ENCODE peak calls at places on chromosome 2, in five cellular contexts. One of them, this sample, is unnamed.

GRCh38 chr2:189127756-189128155 is 51.8 kb downstream of the COL5A2 start:
- DNase-seq in trophoblast cell: no peak
- DNase-seq in HCT116: no peak
- DNase-seq in GM12891: no peak
- DNase-seq in stimulated activated CD8-positive, alpha-beta memory T cell treated with anti-CD3 and anti-CD28 coated beads, Interleukin-15, amount 100 ng/mL, for 48 hours: no peak
- DNase-seq in this sample: no peak

GRCh38 chr2:112926707-112927106 is 15.7 kb downstream of the IL37 start:
- DNase-seq in trophoblast cell: no peak
- DNase-seq in HCT116: no peak
- DNase-seq in GM12891: no peak
- DNase-seq in stimulated activated CD8-positive, alpha-beta memory T cell treated with anti-CD3 and anti-CD28 coated beads, Interleukin-15, amount 100 ng/mL, for 48 hours: no peak
- DNase-seq in this sample: no peak

GRCh38 chr2:237939251-237939650 is 27.6 kb upstream of the UBE2F start:
- DNase-seq in trophoblast cell: no peak
- DNase-seq in HCT116: no peak
- DNase-seq in GM12891: no peak
- DNase-seq in stimulated activated CD8-positive, alpha-beta memory T cell treated with anti-CD3 and anti-CD28 coated beads, Interleukin-15, amount 100 ng/mL, for 48 hours: no peak
- DNase-seq in this sample: no peak

GRCh38 chr2:29920130-29920577 is 1.2 kb downstream of the ALK start:
- DNase-seq in trophoblast cell: peak; percentile 66
- DNase-seq in HCT116: no peak
- DNase-seq in GM12891: peak; percentile 25
- DNase-seq in stimulated activated CD8-positive, alpha-beta memory T cell treated with anti-CD3 and anti-CD28 coated beads, Interleukin-15, amount 100 ng/mL, for 48 hours: peak; percentile 16
- DNase-seq in this sample: no peak

GRCh38 chr2:232147440-232148077 is 186.0 kb downstream of the DIS3L2 start:
- DNase-seq in trophoblast cell: no peak
- DNase-seq in HCT116: no peak
- DNase-seq in GM12891: no peak
- DNase-seq in stimulated activated CD8-positive, alpha-beta memory T cell treated with anti-CD3 and anti-CD28 coated beads, Interleukin-15, amount 100 ng/mL, for 48 hours: no peak
- DNase-seq in this sample: no peak

GRCh38 chr2:241645915-241646250 is 8.4 kb downstream of the ATG4B start:
- DNase-seq in trophoblast cell: no peak
- DNase-seq in HCT116: no peak
- DNase-seq in GM12891: no peak
- DNase-seq in stimulated activated CD8-positive, alpha-beta memory T cell treated with anti-CD3 and anti-CD28 coated beads, Interleukin-15, amount 100 ng/mL, for 48 hours: no peak
- DNase-seq in this sample: no peak

GRCh38 chr2:71136174-71136573 is 5.7 kb downstream of the MPHOSPH10 start:
- DNase-seq in trophoblast cell: no peak
- DNase-seq in HCT116: no peak
- DNase-seq in GM12891: no peak
- DNase-seq in stimulated activated CD8-positive, alpha-beta memory T cell treated with anti-CD3 and anti-CD28 coated beads, Interleukin-15, amount 100 ng/mL, for 48 hours: no peak
- DNase-seq in this sample: no peak

GRCh38 chr2:16861154-16861929 is 195.7 kb upstream of the CYRIA start:
- DNase-seq in trophoblast cell: peak; percentile 96
- DNase-seq in HCT116: no peak
- DNase-seq in GM12891: no peak
- DNase-seq in stimulated activated CD8-positive, alpha-beta memory T cell treated with anti-CD3 and anti-CD28 coated beads, Interleukin-15, amount 100 ng/mL, for 48 hours: no peak
- DNase-seq in this sample: no peak

GRCh38 chr2:187594801-187595200 is 40.6 kb upstream of the TFPI start:
- DNase-seq in trophoblast cell: no peak
- DNase-seq in HCT116: no peak
- DNase-seq in GM12891: no peak
- DNase-seq in stimulated activated CD8-positive, alpha-beta memory T cell treated with anti-CD3 and anti-CD28 coated beads, Interleukin-15, amount 100 ng/mL, for 48 hours: no peak
- DNase-seq in this sample: no peak

GRCh38 chr2:84874381-84875212 is 6.3 kb downstream of the TRABD2A start:
- DNase-seq in trophoblast cell: no peak
- DNase-seq in HCT116: no peak
- DNase-seq in GM12891: no peak
- DNase-seq in stimulated activated CD8-positive, alpha-beta memory T cell treated with anti-CD3 and anti-CD28 coated beads, Interleukin-15, amount 100 ng/mL, for 48 hours: no peak
- DNase-seq in this sample: no peak

GRCh38 chr2:84309281-84309680 is 149.8 kb downstream of the SUCLG1 start:
- DNase-seq in trophoblast cell: no peak
- DNase-seq in HCT116: no peak
- DNase-seq in GM12891: no peak
- DNase-seq in stimulated activated CD8-positive, alpha-beta memory T cell treated with anti-CD3 and anti-CD28 coated beads, Interleukin-15, amount 100 ng/mL, for 48 hours: no peak
- DNase-seq in this sample: no peak

GRCh38 chr2:10935366-10935918 is 23.7 kb downstream of the KCNF1 start:
- DNase-seq in trophoblast cell: no peak
- DNase-seq in HCT116: no peak
- DNase-seq in GM12891: no peak
- DNase-seq in stimulated activated CD8-positive, alpha-beta memory T cell treated with anti-CD3 and anti-CD28 coated beads, Interleukin-15, amount 100 ng/mL, for 48 hours: no peak
- DNase-seq in this sample: no peak

This sample was measured in effector CD8-positive, alpha-beta T cell.